ENCODE peak calls at places on chromosome 5, in five cellular contexts. One of them, this sample, is unnamed.

GRCh38 chr5:140131967-140132409 is 6.3 kb downstream of the IGIP start:
- DNase-seq in prostate gland: peak
- DNase-seq in heart right ventricle: no peak
- DNase-seq in transverse colon: no peak
- DNase-seq in CD8-positive, alpha-beta T cell: no peak
- DNase-seq in this sample: peak

GRCh38 chr5:55645304-55645703 is 66.8 kb downstream of the SLC38A9 start:
- DNase-seq in prostate gland: no peak
- DNase-seq in heart right ventricle: no peak
- DNase-seq in transverse colon: no peak
- DNase-seq in CD8-positive, alpha-beta T cell: no peak
- DNase-seq in this sample: peak

GRCh38 chr5:152638996-152639552 is 234.0 kb upstream of the NMUR2 start:
- DNase-seq in prostate gland: no peak
- DNase-seq in heart right ventricle: peak
- DNase-seq in transverse colon: no peak
- DNase-seq in CD8-positive, alpha-beta T cell: no peak
- DNase-seq in this sample: no peak

GRCh38 chr5:91151947-91152346 is 231.2 kb downstream of the ARRDC3 start:
- DNase-seq in prostate gland: peak
- DNase-seq in heart right ventricle: peak
- DNase-seq in transverse colon: peak
- DNase-seq in CD8-positive, alpha-beta T cell: no peak
- DNase-seq in this sample: peak

GRCh38 chr5:129904102-129904666 is at the start of gene CHSY3:
- DNase-seq in prostate gland: peak
- DNase-seq in heart right ventricle: peak
- DNase-seq in transverse colon: peak
- DNase-seq in CD8-positive, alpha-beta T cell: no peak
- DNase-seq in this sample: peak

GRCh38 chr5:140114341-140115185 is 654 bp downstream of the PURA start:
- DNase-seq in prostate gland: peak
- DNase-seq in heart right ventricle: peak
- DNase-seq in transverse colon: peak
- DNase-seq in CD8-positive, alpha-beta T cell: peak
- DNase-seq in this sample: no peak

GRCh38 chr5:95727764-95728191 is 3.4 kb upstream of the RHOBTB3 start:
- DNase-seq in prostate gland: no peak
- DNase-seq in heart right ventricle: no peak
- DNase-seq in transverse colon: no peak
- DNase-seq in CD8-positive, alpha-beta T cell: no peak
- DNase-seq in this sample: no peak

GRCh38 chr5:138468133-138468965 is 3.1 kb downstream of the EGR1 start:
- DNase-seq in prostate gland: no peak
- DNase-seq in heart right ventricle: no peak
- DNase-seq in transverse colon: no peak
- DNase-seq in CD8-positive, alpha-beta T cell: no peak
- DNase-seq in this sample: peak

GRCh38 chr5:93586948-93587918 is 4.2 kb downstream of the NR2F1 start:
- DNase-seq in prostate gland: no peak
- DNase-seq in heart right ventricle: no peak
- DNase-seq in transverse colon: no peak
- DNase-seq in CD8-positive, alpha-beta T cell: no peak
- DNase-seq in this sample: no peak

GRCh38 chr5:134784946-134785620 is 26.5 kb downstream of the DDX46 start:
- DNase-seq in prostate gland: no peak
- DNase-seq in heart right ventricle: no peak
- DNase-seq in transverse colon: no peak
- DNase-seq in CD8-positive, alpha-beta T cell: no peak
- DNase-seq in this sample: peak
- H3K4me3 ChIP-seq in prostate gland: no peak
- H3K4me3 ChIP-seq in heart right ventricle: no peak
- H3K4me3 ChIP-seq in transverse colon: no peak
- H3K4me3 ChIP-seq in CD8-positive, alpha-beta T cell: no peak
- H3K4me3 ChIP-seq in this sample: no peak

DNA sequence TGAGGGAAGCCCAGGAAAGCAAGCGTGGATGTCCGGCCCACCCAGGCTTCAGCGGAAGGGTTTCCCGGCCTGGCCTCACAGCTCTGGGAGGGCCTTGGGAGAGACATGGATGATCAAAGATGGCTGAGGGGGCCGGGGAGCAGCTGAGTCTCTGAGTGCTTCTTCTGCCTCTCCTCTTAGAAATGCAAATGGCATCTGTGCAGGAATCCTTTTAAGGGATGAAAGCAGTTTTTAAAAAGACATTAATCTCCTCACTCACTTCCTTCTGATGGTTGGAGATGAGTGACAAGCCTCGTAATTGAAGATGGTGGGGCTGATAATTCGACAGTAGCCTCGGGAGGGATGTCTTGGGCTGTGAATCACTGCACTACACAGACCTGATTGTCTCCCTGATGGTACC is 24.3 kb upstream of the PITX1 start:
- DNase-seq in prostate gland: no peak
- DNase-seq in heart right ventricle: no peak
- DNase-seq in transverse colon: no peak
- DNase-seq in CD8-positive, alpha-beta T cell: no peak
- DNase-seq in this sample: no peak
- TF ChIP-seq CTCF in prostate gland: no peak
- TF ChIP-seq CTCF in heart right ventricle: no peak
- TF ChIP-seq CTCF in transverse colon: no peak
- TF ChIP-seq CTCF in CD8-positive, alpha-beta T cell: no peak
- TF ChIP-seq CTCF in this sample: no peak

DNA sequence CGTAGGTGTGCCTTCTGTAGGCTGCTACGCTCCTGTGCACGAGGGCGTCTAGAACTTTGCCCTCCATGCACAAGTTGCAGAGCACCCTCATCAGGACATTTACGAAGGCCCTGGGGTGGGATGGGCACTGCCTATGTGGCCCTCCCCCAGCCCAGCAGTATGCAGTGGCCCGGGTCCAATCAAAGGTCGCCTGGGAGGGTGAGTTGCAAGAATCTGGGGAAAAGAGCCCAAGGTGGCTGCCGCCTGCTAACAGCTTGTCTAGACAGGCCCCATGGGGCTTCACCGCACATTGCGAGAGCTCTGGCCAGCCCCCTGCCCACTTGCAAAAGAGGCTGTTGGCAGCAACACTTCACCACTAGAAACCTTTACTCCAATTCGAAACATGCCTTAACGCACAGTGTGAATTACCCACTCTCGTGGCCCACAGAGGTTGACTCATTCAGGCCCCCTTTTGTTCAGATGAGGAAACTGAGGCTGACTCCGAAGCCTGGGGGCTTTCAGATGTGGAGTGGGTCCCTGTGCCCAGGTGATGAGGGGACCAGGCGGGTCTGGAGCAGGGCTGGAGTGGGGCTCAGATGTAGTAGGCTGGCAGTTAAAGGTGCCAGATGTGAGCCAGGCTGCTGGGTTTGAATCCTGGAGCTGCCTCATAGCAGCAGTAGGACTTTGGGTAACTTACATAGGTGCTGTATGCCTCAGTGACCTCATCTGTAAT is 31.8 kb upstream of the IL17B start:
- DNase-seq in prostate gland: no peak
- DNase-seq in heart right ventricle: no peak
- DNase-seq in transverse colon: no peak
- DNase-seq in CD8-positive, alpha-beta T cell: no peak
- DNase-seq in this sample: no peak
- H3K4me3 ChIP-seq in prostate gland: peak
- H3K4me3 ChIP-seq in heart right ventricle: peak
- H3K4me3 ChIP-seq in transverse colon: peak
- H3K4me3 ChIP-seq in CD8-positive, alpha-beta T cell: no peak
- H3K4me3 ChIP-seq in this sample: no peak

GRCh38 chr5:118687671-118688621 is 300.4 kb downstream of the DTWD2 start:
- DNase-seq in prostate gland: no peak
- DNase-seq in heart right ventricle: no peak
- DNase-seq in transverse colon: no peak
- DNase-seq in CD8-positive, alpha-beta T cell: no peak
- DNase-seq in this sample: peak

GRCh38 chr5:118698774-118699173 is 289.6 kb downstream of the DTWD2 start:
- DNase-seq in prostate gland: no peak
- DNase-seq in heart right ventricle: no peak
- DNase-seq in transverse colon: no peak
- DNase-seq in CD8-positive, alpha-beta T cell: no peak
- DNase-seq in this sample: no peak

GRCh38 chr5:118687085-118687484 is 301.3 kb downstream of the DTWD2 start:
- DNase-seq in prostate gland: no peak
- DNase-seq in heart right ventricle: no peak
- DNase-seq in transverse colon: no peak
- DNase-seq in CD8-positive, alpha-beta T cell: no peak
- DNase-seq in this sample: no peak

DNA sequence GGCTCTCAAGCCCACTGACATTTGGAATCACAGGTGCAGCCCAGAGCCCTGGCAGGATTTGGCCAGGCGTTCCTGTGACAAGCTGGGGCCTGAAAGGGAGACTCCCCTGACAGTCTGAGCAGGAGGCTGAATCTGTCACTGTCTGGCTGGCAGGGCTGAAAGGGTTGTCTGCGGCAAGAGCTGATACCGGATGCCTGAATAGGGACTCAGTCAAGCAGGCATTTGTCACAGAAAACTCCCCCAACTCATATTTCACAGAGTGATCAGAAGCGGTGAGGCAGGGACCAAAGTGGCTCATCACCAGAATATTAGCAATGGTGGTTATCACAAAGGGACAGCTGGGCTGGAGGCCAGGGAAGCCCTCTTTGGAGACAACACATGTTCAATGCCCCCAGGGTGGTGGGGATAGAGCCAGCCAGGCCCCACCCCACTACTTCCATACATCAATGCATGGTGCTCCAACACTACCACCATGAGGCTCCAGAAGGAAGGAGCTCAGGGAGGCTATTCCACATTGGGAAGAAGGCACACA is 295.5 kb downstream of the DTWD2 start:
- DNase-seq in prostate gland: peak
- DNase-seq in heart right ventricle: no peak
- DNase-seq in transverse colon: no peak
- DNase-seq in CD8-positive, alpha-beta T cell: no peak
- DNase-seq in this sample: no peak
- TF ChIP-seq CTCF in prostate gland: no peak
- TF ChIP-seq CTCF in heart right ventricle: no peak
- TF ChIP-seq CTCF in transverse colon: no peak
- TF ChIP-seq CTCF in CD8-positive, alpha-beta T cell: no peak
- TF ChIP-seq CTCF in this sample: no peak

GRCh38 chr5:81292130-81292529 is 9.3 kb upstream of the ZCCHC9 start:
- DNase-seq in prostate gland: no peak
- DNase-seq in heart right ventricle: no peak
- DNase-seq in transverse colon: no peak
- DNase-seq in CD8-positive, alpha-beta T cell: no peak
- DNase-seq in this sample: no peak

GRCh38 chr5:81286059-81286617 is 15.2 kb upstream of the ZCCHC9 start:
- DNase-seq in prostate gland: no peak
- DNase-seq in heart right ventricle: no peak
- DNase-seq in transverse colon: no peak
- DNase-seq in CD8-positive, alpha-beta T cell: no peak
- DNase-seq in this sample: no peak

GRCh38 chr5:81283976-81284375 is 17.4 kb upstream of the ZCCHC9 start:
- DNase-seq in prostate gland: no peak
- DNase-seq in heart right ventricle: no peak
- DNase-seq in transverse colon: no peak
- DNase-seq in CD8-positive, alpha-beta T cell: no peak
- DNase-seq in this sample: no peak

GRCh38 chr5:81290146-81290545 is 11.2 kb upstream of the ZCCHC9 start:
- DNase-seq in prostate gland: no peak
- DNase-seq in heart right ventricle: no peak
- DNase-seq in transverse colon: no peak
- DNase-seq in CD8-positive, alpha-beta T cell: no peak
- DNase-seq in this sample: no peak

DNA sequence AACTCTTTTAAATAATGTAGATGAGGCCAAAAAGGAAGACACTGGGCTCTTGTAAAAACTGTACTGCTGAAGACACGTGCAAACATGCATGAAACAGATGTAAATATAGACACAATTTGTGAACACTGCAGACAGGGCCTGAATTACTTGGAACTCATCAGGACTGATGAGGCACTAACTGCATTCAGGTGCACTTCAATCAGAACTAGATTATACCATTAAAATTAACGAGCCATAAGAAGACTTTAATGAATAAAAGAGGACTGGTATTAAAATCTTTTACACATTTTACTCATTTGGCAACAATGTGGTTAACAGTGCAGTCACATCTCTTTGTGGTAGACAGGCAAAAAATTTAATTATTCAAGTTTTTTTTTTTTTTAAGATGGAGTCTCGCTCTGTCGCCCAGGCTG is 13.4 kb upstream of the ZCCHC9 start:
- DNase-seq in prostate gland: no peak
- DNase-seq in heart right ventricle: no peak
- DNase-seq in transverse colon: no peak
- DNase-seq in CD8-positive, alpha-beta T cell: no peak
- DNase-seq in this sample: no peak
- H3K4me3 ChIP-seq in prostate gland: no peak
- H3K4me3 ChIP-seq in heart right ventricle: no peak
- H3K4me3 ChIP-seq in transverse colon: no peak
- H3K4me3 ChIP-seq in CD8-positive, alpha-beta T cell: no peak
- H3K4me3 ChIP-seq in this sample: no peak

DNA sequence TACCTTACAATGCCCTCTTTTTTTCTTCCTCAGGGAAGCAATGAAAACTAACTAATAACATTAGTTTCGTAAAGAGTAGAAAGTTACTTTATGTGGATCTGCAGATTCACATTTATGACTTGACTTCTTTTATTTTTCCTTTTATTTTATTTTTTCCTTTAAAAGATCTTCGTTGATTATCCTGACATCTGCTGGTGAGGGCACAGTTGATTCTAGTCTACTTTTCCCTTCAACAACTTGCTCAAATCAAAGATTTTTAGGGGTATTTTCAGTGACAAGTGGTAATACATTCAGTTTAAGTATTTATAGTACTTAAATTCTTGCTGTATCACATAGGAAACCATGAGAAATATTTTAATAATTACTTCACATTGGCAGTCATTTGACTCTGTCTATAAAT is 4.9 kb downstream of the EDIL3 start:
- DNase-seq in prostate gland: no peak
- DNase-seq in heart right ventricle: no peak
- DNase-seq in transverse colon: no peak
- DNase-seq in CD8-positive, alpha-beta T cell: no peak
- DNase-seq in this sample: no peak
- TF ChIP-seq CTCF in prostate gland: no peak
- TF ChIP-seq CTCF in heart right ventricle: no peak
- TF ChIP-seq CTCF in transverse colon: no peak
- TF ChIP-seq CTCF in CD8-positive, alpha-beta T cell: no peak
- TF ChIP-seq CTCF in this sample: peak

GRCh38 chr5:112396430-112396829 is 22.6 kb downstream of the EPB41L4A start:
- DNase-seq in prostate gland: no peak
- DNase-seq in heart right ventricle: no peak
- DNase-seq in transverse colon: no peak
- DNase-seq in CD8-positive, alpha-beta T cell: no peak
- DNase-seq in this sample: no peak
- H3K4me3 ChIP-seq in prostate gland: no peak
- H3K4me3 ChIP-seq in heart right ventricle: no peak
- H3K4me3 ChIP-seq in transverse colon: no peak
- H3K4me3 ChIP-seq in CD8-positive, alpha-beta T cell: no peak
- H3K4me3 ChIP-seq in this sample: no peak

GRCh38 chr5:75438722-75439121 is 72.7 kb downstream of the CERT1 start:
- DNase-seq in prostate gland: no peak
- DNase-seq in heart right ventricle: no peak
- DNase-seq in transverse colon: no peak
- DNase-seq in CD8-positive, alpha-beta T cell: no peak
- DNase-seq in this sample: no peak
- TF ChIP-seq CTCF in prostate gland: no peak
- TF ChIP-seq CTCF in heart right ventricle: no peak
- TF ChIP-seq CTCF in transverse colon: no peak
- TF ChIP-seq CTCF in CD8-positive, alpha-beta T cell: no peak
- TF ChIP-seq CTCF in this sample: no peak

GRCh38 chr5:119276976-119277375 is 78.8 kb upstream of the TNFAIP8 start:
- DNase-seq in prostate gland: no peak
- DNase-seq in heart right ventricle: no peak
- DNase-seq in transverse colon: no peak
- DNase-seq in CD8-positive, alpha-beta T cell: no peak
- DNase-seq in this sample: no peak
- H3K4me3 ChIP-seq in prostate gland: no peak
- H3K4me3 ChIP-seq in heart right ventricle: no peak
- H3K4me3 ChIP-seq in transverse colon: no peak
- H3K4me3 ChIP-seq in CD8-positive, alpha-beta T cell: no peak
- H3K4me3 ChIP-seq in this sample: no peak

GRCh38 chr5:45062044-45062443 is 253.3 kb downstream of the MRPS30 start:
- DNase-seq in prostate gland: no peak
- DNase-seq in heart right ventricle: no peak
- DNase-seq in transverse colon: no peak
- DNase-seq in CD8-positive, alpha-beta T cell: no peak
- DNase-seq in this sample: no peak
- TF ChIP-seq CTCF in prostate gland: no peak
- TF ChIP-seq CTCF in heart right ventricle: no peak
- TF ChIP-seq CTCF in transverse colon: no peak
- TF ChIP-seq CTCF in CD8-positive, alpha-beta T cell: no peak
- TF ChIP-seq CTCF in this sample: no peak

This sample was measured in astrocyte of the cerebellum.